ENCODE peak calls at places on chromosomes 3 and 15, in seven cellular contexts. One of them, this sample, is unnamed.

GRCh38 chr3:140499114-140499757 is 178.6 kb upstream of the TRIM42 start:
- DNase-seq in HepG2: peak; percentile 12
- DNase-seq in HCT116: no peak
- DNase-seq in GM12878: no peak
- DNase-seq in H1: no peak
- DNase-seq in SK-N-SH: peak; percentile 19
- DNase-seq in K562: no peak
- DNase-seq in this sample: no peak

GRCh38 chr15:79442911-79443310 is 10.8 kb downstream of the MINAR1 start:
- DNase-seq in HepG2: no peak
- DNase-seq in HCT116: no peak
- DNase-seq in GM12878: no peak
- DNase-seq in H1: no peak
- DNase-seq in SK-N-SH: no peak
- DNase-seq in K562: no peak
- DNase-seq in this sample: no peak

GRCh38 chr3:158085358-158085757 is 20.9 kb downstream of the SHOX2 start:
- DNase-seq in HepG2: no peak
- DNase-seq in HCT116: no peak
- DNase-seq in GM12878: no peak
- DNase-seq in H1: no peak
- DNase-seq in SK-N-SH: no peak
- DNase-seq in K562: no peak
- DNase-seq in this sample: no peak

GRCh38 chr3:182198345-182198744 is 486.6 kb downstream of the SOX2 start:
- DNase-seq in HepG2: no peak
- DNase-seq in HCT116: no peak
- DNase-seq in GM12878: no peak
- DNase-seq in H1: no peak
- DNase-seq in SK-N-SH: no peak
- DNase-seq in K562: no peak
- DNase-seq in this sample: no peak

GRCh38 chr3:59771760-59772159 is 721.9 kb upstream of the CFAP20DC start:
- DNase-seq in HepG2: peak; percentile 5
- DNase-seq in HCT116: no peak
- DNase-seq in GM12878: no peak
- DNase-seq in H1: no peak
- DNase-seq in SK-N-SH: no peak
- DNase-seq in K562: no peak
- DNase-seq in this sample: no peak

GRCh38 chr3:31253782-31254181 is 278.9 kb upstream of the STT3B start:
- DNase-seq in HepG2: no peak
- DNase-seq in HCT116: no peak
- DNase-seq in GM12878: no peak
- DNase-seq in H1: no peak
- DNase-seq in SK-N-SH: no peak
- DNase-seq in K562: no peak
- DNase-seq in this sample: no peak

GRCh38 chr3:59425942-59426341 is 376.1 kb upstream of the CFAP20DC start:
- DNase-seq in HepG2: no peak
- DNase-seq in HCT116: no peak
- DNase-seq in GM12878: no peak
- DNase-seq in H1: no peak
- DNase-seq in SK-N-SH: no peak
- DNase-seq in K562: no peak
- DNase-seq in this sample: no peak

GRCh38 chr15:52208306-52208946 is 17.2 kb upstream of the GNB5 start:
- DNase-seq in HepG2: peak; percentile 76
- DNase-seq in HCT116: peak; percentile 49
- DNase-seq in GM12878: no peak
- DNase-seq in H1: peak; percentile 43
- DNase-seq in SK-N-SH: peak; percentile 63
- DNase-seq in K562: peak; percentile 70
- DNase-seq in this sample: peak; percentile 49

GRCh38 chr3:31724681-31725080 is 192.0 kb downstream of the STT3B start:
- DNase-seq in HepG2: no peak
- DNase-seq in HCT116: no peak
- DNase-seq in GM12878: no peak
- DNase-seq in H1: no peak
- DNase-seq in SK-N-SH: peak; percentile 16
- DNase-seq in K562: no peak
- DNase-seq in this sample: no peak

GRCh38 chr3:117322866-117323265 is 613.3 kb downstream of the TUSC7 start:
- DNase-seq in HepG2: no peak
- DNase-seq in HCT116: no peak
- DNase-seq in GM12878: no peak
- DNase-seq in H1: no peak
- DNase-seq in SK-N-SH: no peak
- DNase-seq in K562: no peak
- DNase-seq in this sample: peak; percentile 5

GRCh38 chr3:181735921-181736320 is 24.2 kb downstream of the SOX2 start:
- DNase-seq in HepG2: no peak
- DNase-seq in HCT116: no peak
- DNase-seq in GM12878: no peak
- DNase-seq in H1: no peak
- DNase-seq in SK-N-SH: no peak
- DNase-seq in K562: no peak
- DNase-seq in this sample: no peak

GRCh38 chr15:74132681-74133070 is 2.3 kb downstream of the ISLR2 start:
- DNase-seq in HepG2: no peak
- DNase-seq in HCT116: no peak
- DNase-seq in GM12878: no peak
- DNase-seq in H1: no peak
- DNase-seq in SK-N-SH: no peak
- DNase-seq in K562: no peak
- DNase-seq in this sample: no peak

GRCh38 chr3:134613006-134613520 is 37.8 kb downstream of the KY start:
- DNase-seq in HepG2: no peak
- DNase-seq in HCT116: no peak
- DNase-seq in GM12878: no peak
- DNase-seq in H1: no peak
- DNase-seq in SK-N-SH: no peak
- DNase-seq in K562: no peak
- DNase-seq in this sample: no peak

GRCh38 chr3:141091416-141091815 is 40.3 kb downstream of the SPSB4 start:
- DNase-seq in HepG2: no peak
- DNase-seq in HCT116: no peak
- DNase-seq in GM12878: no peak
- DNase-seq in H1: no peak
- DNase-seq in SK-N-SH: peak; percentile 75
- DNase-seq in K562: no peak
- DNase-seq in this sample: no peak

GRCh38 chr3:46942481-46943236 is 33.9 kb downstream of the CCDC12 start:
- DNase-seq in HepG2: no peak
- DNase-seq in HCT116: no peak
- DNase-seq in GM12878: no peak
- DNase-seq in H1: no peak
- DNase-seq in SK-N-SH: no peak
- DNase-seq in K562: no peak
- DNase-seq in this sample: no peak

GRCh38 chr3:46938118-46938517 is 38.4 kb downstream of the CCDC12 start:
- DNase-seq in HepG2: no peak
- DNase-seq in HCT116: no peak
- DNase-seq in GM12878: no peak
- DNase-seq in H1: no peak
- DNase-seq in SK-N-SH: no peak
- DNase-seq in K562: no peak
- DNase-seq in this sample: no peak

GRCh38 chr3:46942079-46942478 is 34.5 kb downstream of the CCDC12 start:
- DNase-seq in HepG2: no peak
- DNase-seq in HCT116: no peak
- DNase-seq in GM12878: no peak
- DNase-seq in H1: no peak
- DNase-seq in SK-N-SH: no peak
- DNase-seq in K562: no peak
- DNase-seq in this sample: no peak

GRCh38 chr3:46936733-46937250 is 39.8 kb downstream of the CCDC12 start:
- DNase-seq in HepG2: no peak
- DNase-seq in HCT116: no peak
- DNase-seq in GM12878: no peak
- DNase-seq in H1: no peak
- DNase-seq in SK-N-SH: no peak
- DNase-seq in K562: no peak
- DNase-seq in this sample: no peak

GRCh38 chr3:46939578-46940405 is 36.8 kb downstream of the CCDC12 start:
- DNase-seq in HepG2: no peak
- DNase-seq in HCT116: no peak
- DNase-seq in GM12878: no peak
- DNase-seq in H1: no peak
- DNase-seq in SK-N-SH: no peak
- DNase-seq in K562: no peak
- DNase-seq in this sample: no peak
- H3K4me1 ChIP-seq in HepG2: peaks cover 92% of the 10 kb centered on the region
- H3K4me1 ChIP-seq in HCT116: peaks cover 39% of the 10 kb centered on the region
- H3K4me1 ChIP-seq in GM12878: peaks cover 19% of the 10 kb centered on the region
- H3K4me1 ChIP-seq in H1: peaks cover 25% of the 10 kb centered on the region
- H3K4me1 ChIP-seq in SK-N-SH: peaks cover 23% of the 10 kb centered on the region
- H3K4me1 ChIP-seq in K562: peaks cover 22% of the 10 kb centered on the region
- H3K4me1 ChIP-seq in this sample: peaks cover 21% of the 10 kb centered on the region

DNA sequence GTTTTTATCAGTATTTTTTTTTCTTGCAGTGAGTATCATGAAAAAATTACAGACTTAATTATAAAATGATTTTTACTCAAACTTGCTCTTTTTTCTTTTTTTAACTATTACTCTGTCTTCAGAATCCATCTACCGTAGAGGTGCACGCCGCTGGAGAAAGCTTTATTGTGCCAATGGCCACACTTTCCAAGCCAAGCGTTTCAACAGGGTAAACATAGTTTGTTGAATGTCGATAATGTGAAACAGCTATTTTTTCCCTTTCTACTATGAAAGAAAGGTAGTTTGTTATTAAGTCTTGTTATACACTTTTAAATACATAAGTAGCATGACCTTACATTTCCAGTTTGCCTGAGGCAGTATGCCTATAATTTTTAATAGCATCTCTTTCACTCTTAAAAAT is 45.6 kb downstream of the PRKCI start:
- DNase-seq in HepG2: no peak
- DNase-seq in HCT116: no peak
- DNase-seq in GM12878: no peak
- DNase-seq in H1: no peak
- DNase-seq in SK-N-SH: no peak
- DNase-seq in K562: no peak
- DNase-seq in this sample: no peak
- TF ChIP-seq YY1 in HepG2: no peak
- TF ChIP-seq YY1 in HCT116: no peak
- TF ChIP-seq YY1 in GM12878: no peak
- TF ChIP-seq YY1 in H1: no peak
- TF ChIP-seq YY1 in SK-N-SH: no peak
- TF ChIP-seq YY1 in K562: no peak
- TF ChIP-seq YY1 in this sample: no peak

DNA sequence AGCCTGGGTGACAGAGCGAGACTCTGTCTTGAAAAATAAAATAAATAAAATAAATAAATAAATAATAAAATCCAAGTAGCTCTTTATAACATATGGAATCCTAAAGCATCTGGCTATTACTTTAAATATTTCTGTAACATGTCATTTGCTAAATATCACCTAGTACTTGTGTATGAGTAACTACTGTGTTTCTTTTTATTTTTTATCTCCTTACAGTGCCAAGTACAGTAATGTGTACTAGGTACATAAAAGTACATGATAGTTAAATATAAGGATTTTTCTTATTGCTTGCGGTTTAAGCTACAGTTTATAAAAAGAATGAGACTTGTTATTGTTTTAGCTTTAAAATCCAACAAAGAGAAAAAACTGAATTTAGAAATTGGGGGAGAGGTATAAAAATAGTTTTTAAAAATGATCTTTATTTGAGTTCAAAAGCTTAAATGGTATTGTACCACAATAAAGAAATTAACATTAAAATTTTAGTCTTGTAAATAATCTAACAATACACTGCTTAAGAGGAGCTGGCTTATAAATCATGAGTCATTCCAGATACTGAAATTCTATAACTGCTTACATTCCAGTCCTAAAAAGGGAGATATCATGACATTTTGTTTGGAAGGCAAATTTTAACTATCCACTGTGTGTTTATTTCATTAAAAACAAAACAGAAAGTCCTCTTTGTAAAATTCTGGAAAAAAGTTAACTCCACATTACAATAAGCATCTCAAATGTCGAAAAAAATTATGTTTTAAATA is 73.1 kb downstream of the FGF7 start:
- DNase-seq in HepG2: no peak
- DNase-seq in HCT116: no peak
- DNase-seq in GM12878: no peak
- DNase-seq in H1: no peak
- DNase-seq in SK-N-SH: no peak
- DNase-seq in K562: no peak
- DNase-seq in this sample: no peak
- H3K9ac ChIP-seq in HepG2: no peak overlapping the region
- H3K9ac ChIP-seq in HCT116: no peak overlapping the region
- H3K9ac ChIP-seq in GM12878: no peak overlapping the region
- H3K9ac ChIP-seq in H1: no peak overlapping the region
- H3K9ac ChIP-seq in SK-N-SH: no peak overlapping the region
- H3K9ac ChIP-seq in K562: no peak overlapping the region
- H3K9ac ChIP-seq in this sample: no peak overlapping the region

GRCh38 chr3:69088033-69088432 is 3.3 kb downstream of the ARL6IP5 start:
- DNase-seq in HepG2: no peak
- DNase-seq in HCT116: no peak
- DNase-seq in GM12878: no peak
- DNase-seq in H1: no peak
- DNase-seq in SK-N-SH: no peak
- DNase-seq in K562: no peak
- DNase-seq in this sample: no peak
- H3K4me1 ChIP-seq in HepG2: peaks cover 35% of the 10 kb centered on the region
- H3K4me1 ChIP-seq in HCT116: peaks cover 18% of the 10 kb centered on the region
- H3K4me1 ChIP-seq in GM12878: peaks cover 36% of the 10 kb centered on the region
- H3K4me1 ChIP-seq in H1: peaks cover 14% of the 10 kb centered on the region
- H3K4me1 ChIP-seq in SK-N-SH: peaks cover 28% of the 10 kb centered on the region
- H3K4me1 ChIP-seq in K562: peaks cover 14% of the 10 kb centered on the region
- H3K4me1 ChIP-seq in this sample: no peaks in the 10 kb centered on the region

This sample was measured in NT2/D1.